ENCODE peak calls at places on chromosomes 5 and 9, in six cellular contexts. One of them, this sample, is unnamed.

GRCh38 chr5:150161242-150162141 is 5.1 kb upstream of the CDX1 start:
- DNase-seq in ELF-1: peak
- DNase-seq in stimulated activated CD8-positive, alpha-beta memory T cell treated with anti-CD3 and anti-CD28 coated beads, Interleukin-15, amount 100 ng/mL, for 4 hours: peak
- DNase-seq in HepG2: peak
- DNase-seq in activated T-cell treated with anti-CD3 and anti-CD28 coated beads, Interleukin-2, amount 50 U/mL, for 1 hour: peak
- DNase-seq in naive thymus-derived CD8-positive, alpha-beta T cell: peak
- DNase-seq in this sample: no peak

GRCh38 chr9:99962685-99963261 is 56.3 kb downstream of the STX17 start:
- DNase-seq in ELF-1: no peak
- DNase-seq in naive thymus-derived CD8-positive, alpha-beta T cell: no peak
- DNase-seq in HepG2: no peak
- DNase-seq in stimulated activated CD8-positive, alpha-beta memory T cell treated with anti-CD3 and anti-CD28 coated beads, Interleukin-15, amount 100 ng/mL, for 4 hours: no peak
- DNase-seq in activated T-cell treated with anti-CD3 and anti-CD28 coated beads, Interleukin-2, amount 50 U/mL, for 1 hour: no peak
- DNase-seq in this sample: no peak

GRCh38 chr5:68548959-68549676 is 333.6 kb downstream of the PIK3R1 start:
- DNase-seq in activated T-cell treated with anti-CD3 and anti-CD28 coated beads, Interleukin-2, amount 50 U/mL, for 1 hour: no peak
- DNase-seq in stimulated activated CD8-positive, alpha-beta memory T cell treated with anti-CD3 and anti-CD28 coated beads, Interleukin-15, amount 100 ng/mL, for 4 hours: no peak
- DNase-seq in ELF-1: no peak
- DNase-seq in naive thymus-derived CD8-positive, alpha-beta T cell: no peak
- DNase-seq in HepG2: peak
- DNase-seq in this sample: peak

GRCh38 chr9:89522261-89522978 is 24.5 kb upstream of the SEMA4D start:
- DNase-seq in naive thymus-derived CD8-positive, alpha-beta T cell: peak
- DNase-seq in ELF-1: no peak
- DNase-seq in HepG2: no peak
- DNase-seq in stimulated activated CD8-positive, alpha-beta memory T cell treated with anti-CD3 and anti-CD28 coated beads, Interleukin-15, amount 100 ng/mL, for 4 hours: no peak
- DNase-seq in activated T-cell treated with anti-CD3 and anti-CD28 coated beads, Interleukin-2, amount 50 U/mL, for 1 hour: peak
- DNase-seq in this sample: no peak

GRCh38 chr5:68405026-68405684 is 189.6 kb downstream of the PIK3R1 start:
- DNase-seq in naive thymus-derived CD8-positive, alpha-beta T cell: no peak
- DNase-seq in HepG2: no peak
- DNase-seq in ELF-1: no peak
- DNase-seq in activated T-cell treated with anti-CD3 and anti-CD28 coated beads, Interleukin-2, amount 50 U/mL, for 1 hour: no peak
- DNase-seq in stimulated activated CD8-positive, alpha-beta memory T cell treated with anti-CD3 and anti-CD28 coated beads, Interleukin-15, amount 100 ng/mL, for 4 hours: no peak
- DNase-seq in this sample: no peak

GRCh38 chr5:113488645-113489184 is 462 bp upstream of the MCC start:
- DNase-seq in ELF-1: no peak
- DNase-seq in naive thymus-derived CD8-positive, alpha-beta T cell: no peak
- DNase-seq in stimulated activated CD8-positive, alpha-beta memory T cell treated with anti-CD3 and anti-CD28 coated beads, Interleukin-15, amount 100 ng/mL, for 4 hours: no peak
- DNase-seq in HepG2: no peak
- DNase-seq in activated T-cell treated with anti-CD3 and anti-CD28 coated beads, Interleukin-2, amount 50 U/mL, for 1 hour: no peak
- DNase-seq in this sample: no peak

GRCh38 chr5:106454651-106455415 is 1215.9 kb downstream of the EFNA5 start:
- DNase-seq in naive thymus-derived CD8-positive, alpha-beta T cell: no peak
- DNase-seq in HepG2: peak
- DNase-seq in activated T-cell treated with anti-CD3 and anti-CD28 coated beads, Interleukin-2, amount 50 U/mL, for 1 hour: no peak
- DNase-seq in ELF-1: peak
- DNase-seq in stimulated activated CD8-positive, alpha-beta memory T cell treated with anti-CD3 and anti-CD28 coated beads, Interleukin-15, amount 100 ng/mL, for 4 hours: no peak
- DNase-seq in this sample: no peak

GRCh38 chr9:98074119-98074990 is 17.8 kb downstream of the NANS start:
- DNase-seq in activated T-cell treated with anti-CD3 and anti-CD28 coated beads, Interleukin-2, amount 50 U/mL, for 1 hour: peak
- DNase-seq in naive thymus-derived CD8-positive, alpha-beta T cell: peak
- DNase-seq in HepG2: peak
- DNase-seq in ELF-1: peak
- DNase-seq in stimulated activated CD8-positive, alpha-beta memory T cell treated with anti-CD3 and anti-CD28 coated beads, Interleukin-15, amount 100 ng/mL, for 4 hours: peak
- DNase-seq in this sample: no peak

GRCh38 chr5:9348296-9348996 is 197.4 kb downstream of the SEMA5A start:
- DNase-seq in activated T-cell treated with anti-CD3 and anti-CD28 coated beads, Interleukin-2, amount 50 U/mL, for 1 hour: no peak
- DNase-seq in naive thymus-derived CD8-positive, alpha-beta T cell: no peak
- DNase-seq in ELF-1: no peak
- DNase-seq in stimulated activated CD8-positive, alpha-beta memory T cell treated with anti-CD3 and anti-CD28 coated beads, Interleukin-15, amount 100 ng/mL, for 4 hours: no peak
- DNase-seq in HepG2: no peak
- DNase-seq in this sample: peak

GRCh38 chr5:122182491-122182921 is 53.2 kb downstream of the ZNF474 start:
- DNase-seq in ELF-1: peak
- DNase-seq in stimulated activated CD8-positive, alpha-beta memory T cell treated with anti-CD3 and anti-CD28 coated beads, Interleukin-15, amount 100 ng/mL, for 4 hours: no peak
- DNase-seq in naive thymus-derived CD8-positive, alpha-beta T cell: no peak
- DNase-seq in HepG2: no peak
- DNase-seq in activated T-cell treated with anti-CD3 and anti-CD28 coated beads, Interleukin-2, amount 50 U/mL, for 1 hour: no peak
- DNase-seq in this sample: no peak

GRCh38 chr9:120257483-120257882 is 322.5 kb downstream of the CDK5RAP2 start:
- DNase-seq in naive thymus-derived CD8-positive, alpha-beta T cell: no peak
- DNase-seq in activated T-cell treated with anti-CD3 and anti-CD28 coated beads, Interleukin-2, amount 50 U/mL, for 1 hour: no peak
- DNase-seq in ELF-1: no peak
- DNase-seq in stimulated activated CD8-positive, alpha-beta memory T cell treated with anti-CD3 and anti-CD28 coated beads, Interleukin-15, amount 100 ng/mL, for 4 hours: no peak
- DNase-seq in HepG2: no peak
- DNase-seq in this sample: no peak

GRCh38 chr9:23341346-23341745 is 484.7 kb downstream of the ELAVL2 start:
- DNase-seq in naive thymus-derived CD8-positive, alpha-beta T cell: no peak
- DNase-seq in stimulated activated CD8-positive, alpha-beta memory T cell treated with anti-CD3 and anti-CD28 coated beads, Interleukin-15, amount 100 ng/mL, for 4 hours: no peak
- DNase-seq in activated T-cell treated with anti-CD3 and anti-CD28 coated beads, Interleukin-2, amount 50 U/mL, for 1 hour: no peak
- DNase-seq in HepG2: no peak
- DNase-seq in ELF-1: no peak
- DNase-seq in this sample: no peak

GRCh38 chr5:73419414-73420390 is 28.9 kb downstream of the FOXD1 start:
- DNase-seq in naive thymus-derived CD8-positive, alpha-beta T cell: no peak
- DNase-seq in ELF-1: peak
- DNase-seq in HepG2: no peak
- DNase-seq in stimulated activated CD8-positive, alpha-beta memory T cell treated with anti-CD3 and anti-CD28 coated beads, Interleukin-15, amount 100 ng/mL, for 4 hours: no peak
- DNase-seq in activated T-cell treated with anti-CD3 and anti-CD28 coated beads, Interleukin-2, amount 50 U/mL, for 1 hour: no peak
- DNase-seq in this sample: no peak